ENCODE peak calls at places on chromosomes 13 and 19, in eight cellular contexts. Q, L, J, O, B, C, I and U are unnamed samples.

GRCh38 chr13:91017031-91017668 is 330.3 kb upstream of the MIR17HG start:
- DNase-seq in Q (no peak), O (peak; percentile 29), J (peak; percentile 27), I (peak; percentile 67), C (peak; percentile 12), B (peak; percentile 53), L (peak; percentile 50), U (peak; percentile 65)

GRCh38 chr19:14021474-14021873 is 6.5 kb upstream of the RLN3 start:
- DNase-seq in L (no peak), J (no peak), I (no peak), B (no peak), O (no peak), C (no peak), Q (no peak), U (peak; percentile 50)

GRCh38 chr13:86409466-86410241 is 610.4 kb upstream of the SLITRK6 start:
- DNase-seq in Q (peak; percentile 32), B (no peak), O (no peak), L (no peak), I (no peak), C (no peak), J (no peak), U (no peak)

GRCh38 chr19:48751835-48752510 is 468 bp downstream of the FUT1 start:
- DNase-seq in Q (no peak), C (no peak), O (no peak), I (no peak), J (no peak), B (no peak), L (no peak), U (no peak)

GRCh38 chr13:39612023-39612637 is 9.1 kb upstream of the LHFPL6 start:
- DNase-seq in B (peak; percentile 55), J (peak; percentile 61), L (peak; percentile 87), O (no peak), Q (no peak), C (peak; percentile 78), I (peak; percentile 84), U (peak; percentile 81)

GRCh38 chr19:7628589-7629311 is 595 bp downstream of the XAB2 start:
- DNase-seq in C (no peak), L (no peak), Q (no peak), O (no peak), J (no peak), I (no peak), B (no peak), U (no peak)

GRCh38 chr19:4172861-4173473 is 9.4 kb downstream of the SIRT6 start:
- DNase-seq in I (peak; percentile 88), O (no peak), B (no peak), C (no peak), Q (peak; percentile 92), L (peak; percentile 89), J (peak; percentile 80), U (peak; percentile 27)

GRCh38 chr13:75555836-75556235 is 6.2 kb downstream of the UCHL3 start:
- DNase-seq in O (no peak), B (no peak), Q (no peak), L (no peak), J (no peak), I (no peak), C (no peak), U (no peak)

GRCh38 chr19:57587529-57587928 is 3.6 kb downstream of the ZIK1 start:
- DNase-seq in C (no peak), J (no peak), O (no peak), Q (no peak), L (no peak), B (no peak), I (no peak), U (no peak)

GRCh38 chr13:100130092-100130491 is 41.2 kb downstream of the PCCA start:
- DNase-seq in Q (no peak), C (no peak), J (no peak), O (no peak), L (no peak), I (no peak), B (no peak), U (no peak)

GRCh38 chr19:32018014-32018413 is 327.4 kb upstream of the ZNF507 start:
- DNase-seq in O (no peak), B (no peak), L (no peak), J (no peak), I (peak; percentile 49), C (peak; percentile 57), Q (no peak), U (no peak)

GRCh38 chr13:106619688-106620555 is 52.0 kb upstream of the ARGLU1 start:
- DNase-seq in J (peak; percentile 13), C (peak; percentile 36), O (peak; percentile 20), L (peak; percentile 77), I (peak; percentile 84), B (peak; percentile 51), Q (no peak), U (peak; percentile 46)

GRCh38 chr19:33293255-33294057 is 8.9 kb downstream of the CEBPA start:
- DNase-seq in C (peak; percentile 51), I (peak; percentile 80), L (no peak), Q (peak; percentile 65), O (no peak), J (no peak), B (peak; percentile 89), U (no peak)

GRCh38 chr13:73307481-73307880 is 248.7 kb downstream of the KLF5 start:
- DNase-seq in O (no peak), L (no peak), J (no peak), I (peak; percentile 56), Q (no peak), C (no peak), B (no peak), U (no peak)

GRCh38 chr13:106133025-106133424 is 402.4 kb downstream of the EFNB2 start:
- DNase-seq in L (no peak), C (no peak), B (no peak), J (no peak), O (no peak), I (no peak), Q (no peak), U (no peak)

GRCh38 chr19:39099341-39099740 is 15.2 kb downstream of the ACP7 start:
- DNase-seq in O (no peak), C (no peak), Q (no peak), I (no peak), B (no peak), J (no peak), L (no peak), U (no peak)

GRCh38 chr13:80556291-80556690 is 215.4 kb upstream of the SPRY2 start:
- DNase-seq in B (no peak), C (peak; percentile 28), Q (no peak), J (no peak), O (no peak), L (no peak), I (no peak), U (no peak)

GRCh38 chr13:27810461-27810860 is 18.2 kb downstream of the GSX1 start:
- DNase-seq in C (no peak), J (no peak), L (no peak), O (no peak), B (no peak), I (no peak), Q (no peak), U (no peak)

GRCh38 chr19:4861147-4861546 is 6.3 kb downstream of the PLIN3 start:
- DNase-seq in C (no peak), O (no peak), L (no peak), Q (no peak), I (peak; percentile 84), J (no peak), B (no peak), U (no peak)

GRCh38 chr13:34657716-34658115 is 284.4 kb upstream of the NBEA start:
- DNase-seq in L (no peak), Q (no peak), J (no peak), I (no peak), C (peak; percentile 19), B (peak; percentile 45), O (no peak), U (no peak)

GRCh38 chr19:4291200-4291732 is 10.9 kb downstream of the TMIGD2 start:
- DNase-seq in C (no peak), I (no peak), J (no peak), O (no peak), Q (no peak), L (no peak), B (no peak), U (no peak)

GRCh38 chr19:47381653-47382279 is 32.7 kb downstream of the DHX34 start:
- DNase-seq in L (no peak), C (no peak), I (no peak), O (no peak), B (no peak), J (no peak), Q (no peak), U (no peak)